ENCODE peak calls at places on chromosomes 11 and 22, in four cellular contexts. G is uterus, T is A549, J is sigmoid colon. K is an unnamed sample.

GRCh38 chr11:85913486-85913885 is 58.3 kb downstream of the CCDC83 start:
- DNase-seq in J (no peak), G (no peak), T (no peak), K (no peak)

GRCh38 chr11:32316846-32317525 is 118.4 kb downstream of the WT1 start:
- DNase-seq in G (no peak), J (no peak), T (no peak), K (no peak)

GRCh38 chr22:48579035-48579914 is 1248.4 kb downstream of the BRD1 start:
- DNase-seq in J (no peak), G (no peak), T (no peak), K (no peak)

GRCh38 chr11:102302241-102302640 is 15.0 kb upstream of the BIRC3 start:
- DNase-seq in T (no peak), J (no peak), G (no peak), K (no peak)

GRCh38 chr22:32579533-32580220 is 105.1 kb downstream of the FBXO7 start:
- DNase-seq in J (no peak), G (no peak), T (no peak), K (peak; percentile 69)

GRCh38 chr22:45334528-45334927 is 24.8 kb downstream of the FAM118A start:
- DNase-seq in G (no peak), T (no peak), J (no peak), K (no peak)

GRCh38 chr11:110184466-110184865 is 91.3 kb downstream of the ZC3H12C start:
- DNase-seq in J (no peak), T (no peak), G (no peak), K (no peak)

GRCh38 chr11:134155946-134156865 is 67.6 kb downstream of the NCAPD3 start:
- DNase-seq in J (no peak), T (no peak), G (no peak), K (no peak)

GRCh38 chr11:125374398-125374797 is 121.7 kb downstream of the FEZ1 start:
- DNase-seq in G (no peak), J (no peak), T (no peak), K (no peak)

GRCh38 chr11:2825886-2826678 is 59.5 kb downstream of the CDKN1C start:
- DNase-seq in J (peak; percentile 96), T (peak; percentile 20), G (peak; percentile 92), K (peak; percentile 95)

GRCh38 chr22:45196926-45197605 is 33.3 kb downstream of the NUP50 start:
- DNase-seq in J (no peak), T (no peak), G (no peak), K (no peak)

GRCh38 chr11:2511421-2512369 is 66.9 kb downstream of the KCNQ1 start:
- DNase-seq in T (no peak), J (peak; percentile 68), G (peak; percentile 13), K (no peak)

GRCh38 chr11:85539740-85540139 is 87.4 kb downstream of the DLG2 start:
- DNase-seq in T (no peak), G (no peak), J (no peak), K (no peak)

GRCh38 chr11:75346912-75347647 is 4.4 kb downstream of the ARRB1 start:
- DNase-seq in T (no peak), G (peak; percentile 39), J (peak; percentile 82), K (peak; percentile 49)

GRCh38 chr11:2825261-2825885 is 60.2 kb downstream of the CDKN1C start:
- DNase-seq in T (no peak), G (peak; percentile 90), J (peak; percentile 97), K (peak; percentile 74)

GRCh38 chr11:68584097-68584496 is 100.2 kb upstream of the GAL start:
- DNase-seq in G (peak; percentile 27), J (no peak), T (peak; percentile 30), K (peak; percentile 4)

GRCh38 chr22:39610246-39610645 is 39.7 kb downstream of the CACNA1I start:
- DNase-seq in T (no peak), J (no peak), G (no peak), K (no peak)

GRCh38 chr11:35111171-35112055 is 27.6 kb upstream of the CD44 start:
- DNase-seq in G (no peak), J (no peak), T (no peak), K (peak; percentile 92)

GRCh38 chr11:61148016-61148640 is 13.1 kb downstream of the VPS37C start:
- DNase-seq in J (peak; percentile 34), T (no peak), G (no peak), K (no peak)

GRCh38 chr22:46905415-46905814 is 143.0 kb downstream of the TBC1D22A start:
- DNase-seq in J (no peak), G (no peak), T (no peak), K (no peak)

GRCh38 chr11:72589802-72590761 is 84.1 kb downstream of the PDE2A start:
- DNase-seq in G (no peak), T (peak; percentile 92), J (no peak), K (no peak)

GRCh38 chr22:30441088-30441487 is 15.5 kb downstream of the MTFP1 start:
- DNase-seq in G (no peak), T (no peak), J (no peak), K (no peak)

GRCh38 chr11:1559103-1559951 is 12.7 kb downstream of the DUSP8 start:
- DNase-seq in J (peak; percentile 99), G (peak; percentile 89), T (peak; percentile 74), K (peak; percentile 66)

GRCh38 chr11:85867751-85868150 is 12.6 kb downstream of the CCDC83 start:
- DNase-seq in T (no peak), J (no peak), G (no peak), K (peak; percentile 57)

GRCh38 chr11:587546-587945 is 11.3 kb downstream of the PHRF1 start:
- DNase-seq in G (no peak), J (no peak), T (no peak), K (no peak)

GRCh38 chr22:20424937-20425587 is 12.6 kb downstream of the SCARF2 start:
- DNase-seq in G (peak; percentile 53), J (no peak), T (no peak), K (no peak)

GRCh38 chr11:102920118-102920684 is 35.3 kb downstream of the MMP13 start:
- DNase-seq in G (no peak), T (no peak), J (no peak), K (no peak)

GRCh38 chr11:74493816-74494630 is 499 bp upstream of the LIPT2 start:
- DNase-seq in T (no peak), J (no peak), G (no peak), K (peak; percentile 47)

GRCh38 chr11:128745296-128746183 is 51.7 kb downstream of the FLI1 start:
- DNase-seq in T (no peak), J (no peak), G (no peak), K (peak; percentile 27)

GRCh38 chr11:95501761-95502266 is 270.8 kb upstream of the SESN3 start:
- DNase-seq in J (no peak), T (no peak), G (peak; percentile 30), K (no peak)
- TF ChIP-seq POLR2A in J (no peak), T (no peak), G (no peak), K (no peak)

DNA sequence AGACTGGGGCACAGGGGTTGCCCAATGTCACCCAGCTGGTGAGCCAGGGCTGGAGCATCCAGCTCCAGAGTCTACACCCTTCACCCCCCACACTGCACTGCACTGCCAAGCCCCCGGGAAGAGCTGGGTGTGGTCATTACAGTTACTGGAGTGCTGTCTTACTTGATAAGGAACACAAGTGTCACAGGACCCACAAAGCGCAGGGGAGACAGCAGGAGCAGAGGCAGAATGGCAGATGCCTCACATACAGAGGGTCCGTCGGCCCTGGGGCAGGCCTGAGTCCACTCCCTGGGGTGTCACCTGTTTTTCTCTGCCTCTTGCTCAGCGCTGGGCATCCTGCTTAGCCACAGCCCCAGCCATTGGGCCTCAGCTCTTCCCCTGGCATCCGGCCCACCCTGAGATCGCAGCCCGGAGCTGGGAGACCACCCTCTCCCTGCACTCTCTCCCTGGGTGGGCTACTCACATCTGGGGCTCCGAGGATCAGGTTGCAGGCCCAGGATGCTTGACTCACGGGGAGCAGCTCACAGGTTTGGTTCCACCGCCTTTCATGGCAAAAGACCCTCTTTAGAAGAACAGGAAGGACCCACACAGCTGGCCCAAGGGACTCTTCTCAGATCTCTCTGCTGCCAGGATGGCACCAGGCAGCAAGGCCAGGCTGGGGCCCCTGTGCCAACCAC is 7.6 kb downstream of the IL2RB start:
- DNase-seq in G (no peak), J (no peak), T (no peak), K (no peak)
- TF ChIP-seq POLR2A in G (no peak), J (no peak), T (no peak), K (no peak)

DNA sequence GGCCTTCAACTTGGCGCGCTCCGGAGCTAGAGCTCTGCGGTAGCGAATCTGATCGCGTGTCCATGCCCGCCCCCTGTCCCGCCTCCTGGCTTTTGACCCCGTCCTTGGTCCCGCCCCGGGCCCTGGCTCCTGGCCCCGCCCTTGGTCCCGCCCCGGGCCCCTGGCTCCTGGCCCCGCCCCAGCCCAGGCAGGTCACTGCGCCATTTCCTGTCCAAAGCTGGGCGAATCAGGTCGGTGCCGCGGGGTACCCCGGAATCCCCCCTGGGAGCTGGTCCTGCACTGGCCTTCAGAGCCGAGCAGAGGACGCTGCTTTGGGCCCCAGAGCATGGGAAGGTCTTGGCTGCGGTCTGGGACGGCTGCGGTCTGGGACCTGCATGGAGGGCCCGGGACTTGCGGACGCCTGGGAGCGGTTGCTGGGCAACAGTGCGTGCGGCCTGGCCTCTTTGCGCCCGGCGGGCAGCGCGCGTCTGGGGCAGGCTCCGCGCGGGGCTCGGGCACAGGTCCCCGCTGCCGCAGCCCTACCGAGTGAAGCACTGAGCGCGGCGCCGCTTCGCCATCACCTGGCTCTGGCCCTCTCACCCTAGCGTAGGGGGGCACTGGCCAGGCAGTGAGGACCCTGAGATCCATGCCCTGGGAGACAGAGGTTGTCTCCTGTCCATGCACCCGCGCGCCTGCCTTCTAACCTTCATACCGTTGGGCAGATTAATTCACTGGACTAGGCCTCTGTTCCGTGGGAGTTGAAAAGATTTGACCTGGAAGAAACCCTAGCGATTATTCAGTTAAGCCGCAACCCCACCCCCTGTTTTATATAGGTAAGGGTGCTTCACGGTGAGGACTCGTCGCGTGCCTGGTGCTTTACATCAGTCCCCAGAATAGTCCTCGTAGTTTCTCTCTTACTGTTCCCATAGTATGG is at the start of gene TTC12:
- DNase-seq in J (peak; percentile 96), G (peak; percentile 90), T (peak; percentile 49), K (peak; percentile 78)
- TF ChIP-seq POLR2A in J (peak; percentile 33), G (no peak), T (peak; percentile 67), K (peak; percentile 48)

GRCh38 chr11:62666259-62666926 is 1.3 kb downstream of the CSKMT start:
- DNase-seq in J (no peak), T (no peak), G (no peak), K (no peak)
- TF ChIP-seq POLR2A in J (no peak), T (no peak), G (no peak), K (peak; percentile 3)

DNA sequence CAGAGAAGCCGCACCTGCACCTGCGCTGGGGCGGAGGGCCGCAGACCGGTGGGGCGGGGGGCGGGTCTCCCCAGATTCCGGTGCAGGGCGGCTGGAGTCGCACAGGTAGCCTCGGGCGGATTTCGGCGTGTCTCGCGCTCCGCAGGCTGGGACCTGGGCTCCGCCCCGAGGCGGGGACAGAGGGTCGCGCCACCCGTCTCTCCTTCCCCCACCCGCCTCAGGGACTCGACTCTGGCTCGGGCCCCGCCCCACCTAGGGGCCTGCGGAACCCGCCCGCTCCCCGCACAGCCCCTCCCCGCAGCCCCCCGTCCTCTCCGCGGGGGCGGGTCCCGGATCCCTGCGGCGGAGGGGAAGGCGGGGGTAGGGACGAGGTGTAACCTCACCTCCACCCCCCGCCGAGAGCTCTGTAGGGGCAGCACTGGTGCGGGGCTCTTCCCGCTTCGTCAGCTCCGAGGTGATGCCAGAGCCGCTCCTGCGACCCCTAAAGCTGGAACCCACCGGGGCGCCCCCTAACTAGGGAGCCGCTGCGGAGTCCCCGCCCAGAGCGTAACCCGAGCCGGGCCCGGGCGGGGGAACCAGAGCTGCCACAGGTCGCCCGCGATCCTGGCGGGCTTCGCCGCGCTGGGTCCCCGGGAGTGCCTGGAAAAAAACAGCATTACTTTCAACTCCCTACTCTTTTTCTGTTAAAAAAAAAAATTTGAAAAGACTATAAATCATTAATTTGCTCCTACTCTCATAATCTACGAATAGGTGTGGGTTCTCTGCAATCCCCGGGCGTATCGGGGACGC is at the start of gene SLC29A2:
- DNase-seq in G (no peak), J (no peak), T (peak; percentile 40), K (no peak)
- TF ChIP-seq POLR2A in G (no peak), J (no peak), T (no peak), K (no peak)